ENCODE peak calls at places on chromosomes 6 and 20, in five cellular contexts. A, D, E, Y and M are unnamed samples.

GRCh38 chr6:2478200-2478599 is 232.8 kb upstream of the GMDS start:
- DNase-seq in E (no peak), Y (no peak), D (no peak), A (no peak), M (no peak)

GRCh38 chr6:139356924-139357323 is 17.5 kb downstream of the CITED2 start:
- DNase-seq in Y (no peak), A (no peak), E (no peak), D (no peak), M (no peak)

GRCh38 chr6:82818727-82819126 is 246.9 kb downstream of the UBE3D start:
- DNase-seq in E (no peak), D (no peak), A (no peak), Y (no peak), M (no peak)

GRCh38 chr20:4905195-4905594 is 96.1 kb downstream of the SLC23A2 start:
- DNase-seq in E (no peak), A (no peak), Y (no peak), D (no peak), M (no peak)

GRCh38 chr6:81988446-81988845 is 236.0 kb upstream of the TENT5A start:
- DNase-seq in E (no peak), Y (no peak), D (no peak), A (no peak), M (no peak)

GRCh38 chr6:41286544-41287346 is at the start of gene TREM1:
- DNase-seq in E (no peak), Y (peak), D (peak), A (no peak), M (no peak)

GRCh38 chr6:108002365-108003221 is 44.6 kb upstream of the SEC63 start:
- DNase-seq in A (no peak), E (no peak), Y (no peak), D (no peak), M (no peak)

GRCh38 chr6:165658395-165659058 is 4.5 kb downstream of the PDE10A start:
- DNase-seq in E (no peak), D (no peak), A (no peak), Y (no peak), M (no peak)

GRCh38 chr20:37257993-37258392 is 3.6 kb downstream of the GHRH start:
- DNase-seq in A (no peak), Y (no peak), E (no peak), D (no peak), M (no peak)

GRCh38 chr6:63351995-63352586 is 32.3 kb upstream of the LGSN start:
- DNase-seq in E (peak), Y (no peak), A (no peak), D (peak), M (no peak)

GRCh38 chr6:71406871-71407860 is 118.6 kb downstream of the OGFRL1 start:
- DNase-seq in A (peak), E (no peak), D (no peak), Y (no peak), M (no peak)

GRCh38 chr20:1087311-1087710 is 31.1 kb upstream of the PSMF1 start:
- DNase-seq in E (no peak), D (no peak), A (no peak), Y (no peak), M (no peak)

GRCh38 chr6:133965817-133966360 is 12.9 kb downstream of the TBPL1 start:
- DNase-seq in D (no peak), E (no peak), A (no peak), Y (no peak), M (no peak)

GRCh38 chr6:109260126-109260525 is 122.1 kb downstream of the CD164 start:
- DNase-seq in D (no peak), E (no peak), Y (no peak), A (no peak), M (no peak)

GRCh38 chr6:39941820-39942219 is 7.6 kb upstream of the MOCS1 start:
- DNase-seq in E (no peak), Y (no peak), A (no peak), D (no peak), M (no peak)

GRCh38 chr6:48144024-48144423 is 33.0 kb upstream of the PTCHD4 start:
- DNase-seq in A (no peak), D (no peak), E (no peak), Y (no peak), M (no peak)

GRCh38 chr20:35662541-35662940 is 2.2 kb downstream of the CPNE1 start:
- DNase-seq in Y (no peak), A (no peak), E (no peak), D (no peak), M (no peak)

GRCh38 chr6:158081657-158081935 is 86.5 kb downstream of the SERAC1 start:
- DNase-seq in Y (peak), E (no peak), A (no peak), D (peak), M (no peak)

GRCh38 chr6:123380257-123380656 is 256.5 kb downstream of the TRDN start:
- DNase-seq in A (no peak), Y (no peak), D (peak), E (no peak), M (no peak)

GRCh38 chr6:8100159-8100854 is 2.0 kb downstream of the EEF1E1 start:
- DNase-seq in A (no peak), E (no peak), Y (no peak), D (peak), M (no peak)

GRCh38 chr6:136051140-136051775 is 198.9 kb downstream of the MTFR2 start:
- DNase-seq in E (no peak), A (no peak), D (no peak), Y (peak), M (no peak)

GRCh38 chr6:9496837-9497236 is 918.0 kb downstream of the TFAP2A start:
- DNase-seq in E (no peak), Y (no peak), D (no peak), A (no peak), M (no peak)

GRCh38 chr20:9838378-9839295 is at the start of gene PAK5:
- DNase-seq in D (no peak), A (no peak), Y (peak), E (no peak), M (no peak)

GRCh38 chr6:72788188-72788587 is 166.3 kb downstream of the KCNQ5 start:
- DNase-seq in A (no peak), Y (no peak), D (no peak), E (no peak), M (no peak)

GRCh38 chr20:35607003-35607735 is 8.5 kb upstream of the SPAG4 start:
- DNase-seq in E (no peak), A (no peak), D (no peak), Y (no peak), M (no peak)

GRCh38 chr6:162798546-162798945 is 70.8 kb downstream of the PACRG start:
- DNase-seq in E (no peak), D (peak), A (no peak), Y (no peak), M (no peak)

GRCh38 chr6:104130343-104130742 is 729.4 kb downstream of the HACE1 start:
- DNase-seq in A (no peak), Y (no peak), D (no peak), E (no peak), M (no peak)

GRCh38 chr6:141403827-141404226 is 728.9 kb upstream of the GJE1 start:
- DNase-seq in A (no peak), D (no peak), E (no peak), Y (no peak), M (no peak)

GRCh38 chr20:57503035-57503658 is 21.8 kb downstream of the CTCFL start:
- DNase-seq in A (no peak), Y (no peak), E (no peak), D (peak), M (no peak)

GRCh38 chr6:165653196-165653595 is 9.8 kb downstream of the PDE10A start:
- DNase-seq in Y (no peak), A (peak), D (no peak), E (no peak), M (no peak)

GRCh38 chr20:22431419-22431818 is 153.0 kb downstream of the FOXA2 start:
- DNase-seq in A (no peak), D (no peak), E (no peak), Y (no peak), M (no peak)

GRCh38 chr20:22428051-22428450 is 156.3 kb downstream of the FOXA2 start:
- DNase-seq in E (no peak), A (no peak), D (no peak), Y (no peak), M (no peak)

GRCh38 chr20:22430746-22431168 is 153.6 kb downstream of the FOXA2 start:
- DNase-seq in D (no peak), E (no peak), Y (no peak), A (no peak), M (no peak)

GRCh38 chr20:22430154-22430745 is 154.1 kb downstream of the FOXA2 start:
- DNase-seq in D (no peak), A (no peak), E (no peak), Y (no peak), M (no peak)

GRCh38 chr20:22429175-22430153 is 154.9 kb downstream of the FOXA2 start:
- DNase-seq in A (no peak), D (no peak), E (no peak), Y (no peak), M (no peak)
- TF ChIP-seq POLR2A in A (no peak), D (no peak), E (no peak), Y (no peak), M (no peak)

GRCh38 chr6:89690944-89691324 is 52.4 kb upstream of the LYRM2 start:
- DNase-seq in D (peak), E (no peak), A (no peak), Y (no peak), M (no peak)

GRCh38 chr6:89692256-89692655 is 53.7 kb upstream of the LYRM2 start:
- DNase-seq in A (no peak), Y (no peak), E (no peak), D (no peak), M (no peak)

GRCh38 chr6:89693207-89693606 is 54.7 kb upstream of the LYRM2 start:
- DNase-seq in A (no peak), Y (no peak), E (no peak), D (no peak), M (no peak)

GRCh38 chr6:89688328-89688727 is 49.8 kb upstream of the LYRM2 start:
- DNase-seq in E (no peak), Y (no peak), A (no peak), D (no peak), M (no peak)

GRCh38 chr6:89689732-89690131 is 51.2 kb upstream of the LYRM2 start:
- DNase-seq in E (no peak), D (peak), Y (no peak), A (no peak), M (no peak)
- TF ChIP-seq POLR2A in E (no peak), D (no peak), Y (no peak), A (no peak), M (no peak)

DNA sequence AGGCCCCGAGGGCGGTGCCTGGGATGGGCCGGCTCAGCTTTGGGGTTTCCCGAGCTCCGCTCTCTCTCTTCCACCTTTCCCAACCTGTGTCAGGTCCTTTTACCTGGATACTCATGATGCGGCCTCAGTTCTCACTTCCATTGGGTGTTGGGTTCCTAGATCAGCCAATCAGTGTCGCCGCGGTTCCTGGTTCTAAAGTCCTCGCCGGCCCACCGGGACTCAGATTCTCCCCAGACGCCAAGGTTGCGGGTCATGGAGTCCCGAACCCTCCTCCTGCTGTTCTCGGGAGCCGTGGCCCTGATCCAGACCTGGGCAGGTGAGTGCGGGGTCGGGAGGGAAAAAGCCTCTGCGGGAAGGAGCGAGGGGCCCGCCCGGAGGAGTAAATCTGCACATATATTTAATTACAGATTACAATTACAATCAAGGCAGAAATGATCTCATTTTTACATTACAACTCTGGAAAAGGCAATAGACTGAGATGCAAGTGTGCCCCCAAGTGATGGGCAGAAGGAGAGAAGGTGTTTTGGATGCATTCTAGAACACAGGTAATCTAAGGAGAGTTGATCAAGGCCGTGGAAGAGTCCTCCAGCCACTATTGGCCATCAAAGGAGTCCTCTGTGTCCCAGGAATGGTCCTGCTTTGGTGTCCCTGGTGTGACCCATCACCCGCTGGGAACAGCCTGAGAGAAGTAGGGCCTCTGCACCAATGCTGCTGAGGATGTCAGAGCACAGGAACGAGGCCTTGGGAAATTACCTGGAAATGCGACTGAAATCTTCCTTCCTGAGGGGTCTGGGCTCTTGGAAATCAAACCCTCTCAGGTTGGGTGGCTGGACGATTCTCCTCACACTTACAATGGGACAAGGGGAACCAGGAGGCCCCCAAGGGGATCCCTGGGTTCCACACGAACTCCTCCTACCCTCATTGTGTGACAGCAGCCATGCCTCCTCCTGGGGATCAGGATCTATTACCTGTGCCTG is 34.7 kb upstream of the MICB start:
- DNase-seq in Y (peak), A (peak), E (peak), D (no peak), M (peak)
- TF ChIP-seq POLR2A in Y (peak), A (no peak), E (peak), D (no peak), M (peak)

GRCh38 chr20:3795511-3796468 is at the start of gene CDC25B:
- DNase-seq in Y (peak), D (peak), E (peak), A (peak), M (peak)
- TF ChIP-seq POLR2A in Y (no peak), D (peak), E (peak), A (peak), M (peak)

GRCh38 chr6:35727935-35728662 is 8.7 kb upstream of the ARMC12 start:
- DNase-seq in Y (peak), A (peak), E (no peak), D (peak), M (peak)
- TF ChIP-seq POLR2A in Y (peak), A (peak), E (peak), D (peak), M (no peak)

GRCh38 chr20:24977797-24978196 is 14.8 kb downstream of the APMAP start:
- DNase-seq in Y (peak), E (no peak), A (no peak), D (no peak), M (no peak)
- TF ChIP-seq POLR2A in Y (no peak), E (no peak), A (no peak), D (no peak), M (no peak)

GRCh38 chr6:36210157-36210556 is 13.6 kb downstream of the BRPF3 start:
- DNase-seq in D (no peak), A (no peak), Y (no peak), E (no peak), M (no peak)
- TF ChIP-seq POLR2A in D (no peak), A (no peak), Y (no peak), E (no peak), M (no peak)

DNA sequence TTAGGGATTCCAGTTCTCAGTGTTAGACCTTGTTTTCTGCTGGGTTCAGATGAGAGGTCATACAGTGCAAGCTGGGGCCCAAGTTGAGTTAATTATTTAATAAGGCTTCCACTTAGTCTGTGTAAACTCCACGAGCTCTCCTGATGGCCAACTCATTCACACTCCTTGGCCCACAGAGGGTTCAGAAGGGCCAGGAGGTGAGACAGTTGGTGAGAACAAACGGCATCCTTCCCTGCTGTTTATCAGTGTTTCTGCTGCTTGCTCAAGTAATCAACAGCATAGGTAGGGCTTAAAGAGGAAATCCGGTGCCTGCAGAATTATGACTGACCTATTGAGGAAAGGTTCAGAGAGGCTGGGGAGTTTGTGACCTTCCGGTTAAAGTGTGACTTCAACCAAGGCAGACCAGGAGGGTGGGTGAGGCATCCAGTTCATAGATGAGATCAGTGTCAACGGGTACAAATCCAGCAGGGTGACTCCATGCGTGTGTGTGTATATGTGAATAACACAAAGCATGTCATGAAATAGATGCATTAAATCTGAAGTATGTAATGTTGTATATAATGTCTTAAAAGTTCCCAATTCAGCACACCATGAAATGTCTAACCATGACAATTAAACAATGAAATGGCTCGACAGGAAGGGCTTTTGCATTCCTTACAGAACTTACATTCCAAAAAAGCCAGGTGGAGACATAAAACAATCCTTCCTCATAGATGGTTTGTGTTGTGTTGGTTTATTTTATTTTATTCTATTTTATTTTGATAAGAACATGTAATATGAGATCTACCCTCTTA is 37.4 kb upstream of the BCAS1 start:
- DNase-seq in D (no peak), Y (no peak), A (no peak), E (no peak), M (no peak)
- TF ChIP-seq POLR2A in D (no peak), Y (no peak), A (no peak), E (no peak), M (no peak)

GRCh38 chr6:95742895-95743294 is 165.6 kb downstream of the MANEA start:
- DNase-seq in E (no peak), D (no peak), A (no peak), Y (no peak), M (no peak)

GRCh38 chr6:95743591-95743990 is 166.3 kb downstream of the MANEA start:
- DNase-seq in D (no peak), Y (no peak), E (no peak), A (no peak), M (no peak)

GRCh38 chr6:95741001-95741400 is 163.7 kb downstream of the MANEA start:
- DNase-seq in E (no peak), Y (no peak), D (no peak), A (no peak), M (no peak)
- TF ChIP-seq POLR2A in E (no peak), Y (no peak), D (no peak), A (no peak), M (no peak)

DNA sequence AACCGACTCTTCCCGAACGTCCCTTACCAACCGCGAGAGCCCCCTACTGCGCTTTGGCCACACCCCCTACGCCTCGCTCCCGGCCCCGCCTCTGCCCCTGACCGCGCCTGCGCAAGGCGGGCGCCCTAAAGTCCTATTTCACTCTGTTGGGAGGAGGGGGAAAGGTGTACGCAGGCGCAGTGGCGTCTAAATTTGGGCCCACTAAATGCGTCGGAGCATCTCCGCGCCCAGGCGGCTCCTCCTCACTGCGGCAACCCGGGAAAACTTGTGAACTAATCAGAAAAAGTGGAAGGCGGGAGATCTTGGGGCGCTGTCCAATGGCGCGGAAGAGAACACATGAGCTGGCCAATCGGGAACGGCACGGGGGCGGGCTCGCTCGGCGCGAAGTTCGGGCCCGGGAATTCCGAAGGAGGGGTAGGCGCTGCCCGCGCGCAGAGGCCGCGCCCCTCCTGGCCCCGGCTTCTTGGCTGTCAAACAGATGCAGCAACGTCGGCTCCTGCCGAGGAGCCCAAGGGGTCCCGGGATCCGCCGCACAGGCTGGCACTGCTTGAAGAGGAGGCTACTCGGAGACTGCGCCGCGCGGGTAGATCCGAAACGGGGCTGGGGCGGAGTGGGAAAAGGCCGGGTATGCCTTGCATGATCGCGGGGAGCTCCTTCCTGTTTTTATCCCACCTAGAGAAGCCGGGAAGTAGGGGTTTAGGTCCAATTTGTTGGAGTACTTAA is at the start of gene TCF19:
- DNase-seq in Y (peak), E (peak), D (peak), A (peak), M (peak)
- TF ChIP-seq POLR2A in Y (no peak), E (peak), D (peak), A (peak), M (no peak)